ENCODE peak calls at places on chromosomes 2 and 18, in seven cellular contexts. P, G, F, S, Z, K and O are unnamed samples. For H3K9me3, the result is how much of the 10 kb centered on the place peaks cover.

GRCh38 chr18:63994783-63995399 is 25.0 kb downstream of the SERPINB8 start:
- DNase-seq in S (peak), F (peak), K (peak), Z (peak), P (peak), G (peak), O (peak)

GRCh38 chr2:199659207-199659606 is 191.8 kb downstream of the FTCDNL1 start:
- DNase-seq in G (no peak), S (no peak), Z (peak), P (no peak), F (peak), K (no peak), O (no peak)

GRCh38 chr2:200184748-200185574 is 121.5 kb upstream of the SPATS2L start:
- DNase-seq in G (no peak), K (no peak), P (no peak), F (no peak), Z (no peak), S (no peak), O (no peak)

GRCh38 chr2:86336350-86337234 is 834 bp downstream of the REEP1 start:
- DNase-seq in F (no peak), S (no peak), K (no peak), Z (no peak), G (no peak), P (no peak), O (no peak)

GRCh38 chr2:161206491-161207032 is 46.3 kb downstream of the TANK start:
- DNase-seq in K (no peak), S (no peak), F (no peak), G (no peak), P (no peak), Z (no peak), O (no peak)

GRCh38 chr2:112201706-112202430 is 53.0 kb downstream of the ZC3H8 start:
- DNase-seq in G (no peak), S (no peak), Z (no peak), P (no peak), F (no peak), K (no peak), O (no peak)

GRCh38 chr2:226797989-226798421 is 1.6 kb downstream of the IRS1 start:
- DNase-seq in S (no peak), K (no peak), Z (no peak), F (peak), G (no peak), P (no peak), O (no peak)

GRCh38 chr18:10015941-10016819 is 102.4 kb downstream of the VAPA start:
- DNase-seq in P (no peak), Z (no peak), G (peak), F (no peak), S (no peak), K (no peak), O (no peak)

GRCh38 chr2:206457188-206457634 is 13.9 kb downstream of the ADAM23 start:
- DNase-seq in Z (no peak), K (no peak), G (no peak), S (no peak), P (no peak), F (no peak), O (no peak)

GRCh38 chr18:23580677-23581367 is 5.5 kb downstream of the NPC1 start:
- DNase-seq in P (no peak), S (no peak), Z (no peak), K (no peak), G (no peak), F (no peak), O (no peak)

GRCh38 chr2:231068525-231069222 is 12.0 kb downstream of the PSMD1 start:
- DNase-seq in G (no peak), S (no peak), P (no peak), Z (no peak), F (no peak), K (no peak), O (no peak)

GRCh38 chr2:239299218-239299939 is 101.4 kb downstream of the HDAC4 start:
- DNase-seq in P (no peak), K (no peak), Z (peak), S (no peak), F (no peak), G (no peak), O (no peak)

GRCh38 chr2:100124746-100125145 is 17.6 kb downstream of the AFF3 start:
- DNase-seq in G (no peak), P (no peak), F (no peak), S (no peak), Z (no peak), K (no peak), O (no peak)

GRCh38 chr2:141611981-141612380 is 518.8 kb downstream of the LRP1B start:
- DNase-seq in P (no peak), G (no peak), Z (no peak), S (no peak), F (no peak), K (no peak), O (no peak)

GRCh38 chr2:132463719-132464118 is 47.1 kb downstream of the GPR39 start:
- DNase-seq in P (no peak), Z (no peak), G (no peak), S (no peak), F (no peak), K (no peak), O (no peak)
- H3K9me3 ChIP-seq in P (under half), Z (under half), G (under half), S (under half), F (under half), K (under half), O (under half)

GRCh38 chr2:43114210-43114609 is 112.2 kb downstream of the ZFP36L2 start:
- DNase-seq in F (no peak), S (no peak), Z (no peak), P (no peak), G (no peak), K (no peak), O (no peak)
- H3K9me3 ChIP-seq in F (under half), S (under half), Z (under half), P (under half), G (under half), K (under half), O (under half)

DNA sequence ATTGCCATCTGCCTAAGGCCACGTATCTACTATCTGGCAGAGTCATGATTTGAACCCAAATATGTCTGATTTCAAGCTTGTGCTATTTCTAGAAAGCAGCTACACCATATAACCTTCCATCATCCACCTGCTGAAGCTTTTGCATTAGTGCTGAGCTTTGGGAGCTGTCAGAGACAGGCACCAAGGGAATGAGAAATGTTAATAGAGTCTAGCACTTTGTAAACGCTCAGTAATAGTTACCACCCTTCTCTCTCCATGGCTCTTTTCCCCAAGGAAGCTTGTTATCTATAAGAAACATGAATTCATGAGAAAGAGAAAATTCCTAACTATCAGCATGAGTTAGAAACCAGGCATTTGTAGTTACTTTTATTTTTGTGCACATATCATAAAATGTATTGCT is 151.5 kb downstream of the CPS1 start:
- DNase-seq in S (no peak), P (no peak), F (no peak), K (no peak), G (no peak), Z (no peak), O (no peak)
- H3K9me3 ChIP-seq in S (under half), P (under half), F (under half), K (under half), G (under half), Z (under half), O (under half)

GRCh38 chr2:45000921-45001628 is 8.2 kb downstream of the SIX2 start:
- DNase-seq in F (no peak), P (no peak), S (no peak), K (no peak), Z (no peak), G (no peak), O (no peak)
- H3K9me3 ChIP-seq in F (under half), P (under half), S (under half), K (under half), Z (under half), G (under half), O (under half)